ENCODE peak calls at places on chromosomes 1 and 21, in seven cellular contexts. One of them, this sample, is unnamed.

GRCh38 chr1:4425892-4426291 is 228.5 kb upstream of the AJAP1 start:
- DNase-seq in NCI-H510A treated with DMSO at 0.1 percent for 48 hours: no peak
- DNase-seq in NCI-H345: no peak
- DNase-seq in EH: no peak
- DNase-seq in sciatic nerve: no peak
- DNase-seq in activated naive CD4-positive, alpha-beta T cell treated with anti-CD3 and anti-CD28 coated beads for 36 hours: peak
- DNase-seq in aorta: no peak
- DNase-seq in this sample: peak

GRCh38 chr1:14869197-14869596 is 270.7 kb downstream of the KAZN start:
- DNase-seq in sciatic nerve: no peak
- DNase-seq in aorta: no peak
- DNase-seq in EH: no peak
- DNase-seq in activated naive CD4-positive, alpha-beta T cell treated with anti-CD3 and anti-CD28 coated beads for 36 hours: no peak
- DNase-seq in NCI-H510A treated with DMSO at 0.1 percent for 48 hours: no peak
- DNase-seq in NCI-H345: no peak
- DNase-seq in this sample: no peak

GRCh38 chr1:36134805-36135339 is 9.8 kb upstream of the COL8A2 start:
- DNase-seq in NCI-H345: peak
- DNase-seq in EH: peak
- DNase-seq in aorta: peak
- DNase-seq in sciatic nerve: peak
- DNase-seq in activated naive CD4-positive, alpha-beta T cell treated with anti-CD3 and anti-CD28 coated beads for 36 hours: peak
- DNase-seq in NCI-H510A treated with DMSO at 0.1 percent for 48 hours: peak
- DNase-seq in this sample: peak

GRCh38 chr1:111503585-111504060 is at the start of the genes ADORA3 and TMIGD3:
- DNase-seq in sciatic nerve: no peak
- DNase-seq in aorta: no peak
- DNase-seq in NCI-H345: no peak
- DNase-seq in activated naive CD4-positive, alpha-beta T cell treated with anti-CD3 and anti-CD28 coated beads for 36 hours: no peak
- DNase-seq in NCI-H510A treated with DMSO at 0.1 percent for 48 hours: no peak
- DNase-seq in EH: no peak
- DNase-seq in this sample: no peak

GRCh38 chr1:97711858-97712257 is 209.0 kb downstream of the DPYD start:
- DNase-seq in sciatic nerve: no peak
- DNase-seq in EH: no peak
- DNase-seq in activated naive CD4-positive, alpha-beta T cell treated with anti-CD3 and anti-CD28 coated beads for 36 hours: no peak
- DNase-seq in NCI-H510A treated with DMSO at 0.1 percent for 48 hours: no peak
- DNase-seq in NCI-H345: no peak
- DNase-seq in aorta: no peak
- DNase-seq in this sample: no peak

GRCh38 chr21:42218836-42219605 is at the start of gene ABCG1:
- DNase-seq in sciatic nerve: peak
- DNase-seq in NCI-H510A treated with DMSO at 0.1 percent for 48 hours: peak
- DNase-seq in NCI-H345: peak
- DNase-seq in EH: no peak
- DNase-seq in activated naive CD4-positive, alpha-beta T cell treated with anti-CD3 and anti-CD28 coated beads for 36 hours: peak
- DNase-seq in aorta: peak
- DNase-seq in this sample: peak

GRCh38 chr21:34881421-34881820 is 167.7 kb downstream of the RUNX1 start:
- DNase-seq in sciatic nerve: no peak
- DNase-seq in aorta: no peak
- DNase-seq in EH: peak
- DNase-seq in NCI-H345: no peak
- DNase-seq in NCI-H510A treated with DMSO at 0.1 percent for 48 hours: no peak
- DNase-seq in activated naive CD4-positive, alpha-beta T cell treated with anti-CD3 and anti-CD28 coated beads for 36 hours: no peak
- DNase-seq in this sample: no peak

GRCh38 chr1:27506703-27507102 is 16.7 kb upstream of the WASF2 start:
- DNase-seq in aorta: peak
- DNase-seq in activated naive CD4-positive, alpha-beta T cell treated with anti-CD3 and anti-CD28 coated beads for 36 hours: no peak
- DNase-seq in NCI-H510A treated with DMSO at 0.1 percent for 48 hours: no peak
- DNase-seq in EH: no peak
- DNase-seq in NCI-H345: no peak
- DNase-seq in sciatic nerve: no peak
- DNase-seq in this sample: no peak

GRCh38 chr1:234069760-234070159 is 165.3 kb downstream of the SLC35F3 start:
- DNase-seq in aorta: no peak
- DNase-seq in activated naive CD4-positive, alpha-beta T cell treated with anti-CD3 and anti-CD28 coated beads for 36 hours: no peak
- DNase-seq in EH: peak
- DNase-seq in sciatic nerve: no peak
- DNase-seq in NCI-H510A treated with DMSO at 0.1 percent for 48 hours: no peak
- DNase-seq in NCI-H345: no peak
- DNase-seq in this sample: no peak

GRCh38 chr1:84687703-84688460 is 2.4 kb downstream of the SSX2IP start:
- DNase-seq in sciatic nerve: no peak
- DNase-seq in NCI-H345: no peak
- DNase-seq in NCI-H510A treated with DMSO at 0.1 percent for 48 hours: no peak
- DNase-seq in aorta: no peak
- DNase-seq in EH: peak
- DNase-seq in activated naive CD4-positive, alpha-beta T cell treated with anti-CD3 and anti-CD28 coated beads for 36 hours: no peak
- DNase-seq in this sample: no peak

GRCh38 chr1:156096640-156097391 is 14.6 kb upstream of the MEX3A start:
- DNase-seq in NCI-H345: peak
- DNase-seq in NCI-H510A treated with DMSO at 0.1 percent for 48 hours: peak
- DNase-seq in activated naive CD4-positive, alpha-beta T cell treated with anti-CD3 and anti-CD28 coated beads for 36 hours: peak
- DNase-seq in sciatic nerve: peak
- DNase-seq in aorta: peak
- DNase-seq in EH: peak
- DNase-seq in this sample: peak

GRCh38 chr1:25232866-25233784 is 823 bp upstream of the SYF2 start:
- DNase-seq in aorta: peak
- DNase-seq in sciatic nerve: peak
- DNase-seq in EH: peak
- DNase-seq in NCI-H510A treated with DMSO at 0.1 percent for 48 hours: peak
- DNase-seq in activated naive CD4-positive, alpha-beta T cell treated with anti-CD3 and anti-CD28 coated beads for 36 hours: peak
- DNase-seq in NCI-H345: peak
- DNase-seq in this sample: peak

GRCh38 chr1:90768098-90768497 is 51.0 kb upstream of the BARHL2 start:
- DNase-seq in NCI-H345: no peak
- DNase-seq in sciatic nerve: no peak
- DNase-seq in aorta: no peak
- DNase-seq in EH: no peak
- DNase-seq in activated naive CD4-positive, alpha-beta T cell treated with anti-CD3 and anti-CD28 coated beads for 36 hours: no peak
- DNase-seq in NCI-H510A treated with DMSO at 0.1 percent for 48 hours: no peak
- DNase-seq in this sample: no peak

GRCh38 chr1:53362851-53363642 is 35.2 kb upstream of the LRP8 start:
- DNase-seq in activated naive CD4-positive, alpha-beta T cell treated with anti-CD3 and anti-CD28 coated beads for 36 hours: no peak
- DNase-seq in EH: no peak
- DNase-seq in aorta: peak
- DNase-seq in NCI-H345: no peak
- DNase-seq in sciatic nerve: peak
- DNase-seq in NCI-H510A treated with DMSO at 0.1 percent for 48 hours: no peak
- DNase-seq in this sample: no peak

GRCh38 chr1:169925505-169926482 is 32.1 kb upstream of the SCYL3 start:
- DNase-seq in sciatic nerve: no peak
- DNase-seq in EH: peak
- DNase-seq in aorta: no peak
- DNase-seq in NCI-H345: no peak
- DNase-seq in NCI-H510A treated with DMSO at 0.1 percent for 48 hours: peak
- DNase-seq in activated naive CD4-positive, alpha-beta T cell treated with anti-CD3 and anti-CD28 coated beads for 36 hours: no peak
- DNase-seq in this sample: no peak

GRCh38 chr1:89198500-89199072 is at the start of gene GBP4:
- DNase-seq in aorta: peak
- DNase-seq in EH: peak
- DNase-seq in NCI-H510A treated with DMSO at 0.1 percent for 48 hours: no peak
- DNase-seq in sciatic nerve: peak
- DNase-seq in NCI-H345: no peak
- DNase-seq in activated naive CD4-positive, alpha-beta T cell treated with anti-CD3 and anti-CD28 coated beads for 36 hours: peak
- DNase-seq in this sample: peak

GRCh38 chr1:227958617-227959324 is 11.0 kb upstream of the WNT9A start:
- DNase-seq in aorta: no peak
- DNase-seq in NCI-H345: no peak
- DNase-seq in EH: no peak
- DNase-seq in activated naive CD4-positive, alpha-beta T cell treated with anti-CD3 and anti-CD28 coated beads for 36 hours: no peak
- DNase-seq in sciatic nerve: peak
- DNase-seq in NCI-H510A treated with DMSO at 0.1 percent for 48 hours: no peak
- DNase-seq in this sample: no peak

GRCh38 chr1:201385299-201385891 is 7.9 kb upstream of the TNNT2 start:
- DNase-seq in aorta: no peak
- DNase-seq in sciatic nerve: no peak
- DNase-seq in EH: peak
- DNase-seq in activated naive CD4-positive, alpha-beta T cell treated with anti-CD3 and anti-CD28 coated beads for 36 hours: peak
- DNase-seq in NCI-H345: peak
- DNase-seq in NCI-H510A treated with DMSO at 0.1 percent for 48 hours: peak
- DNase-seq in this sample: peak

GRCh38 chr1:159909381-159909780 is 9.4 kb upstream of the CFAP45 start:
- DNase-seq in activated naive CD4-positive, alpha-beta T cell treated with anti-CD3 and anti-CD28 coated beads for 36 hours: no peak
- DNase-seq in aorta: no peak
- DNase-seq in sciatic nerve: no peak
- DNase-seq in NCI-H345: no peak
- DNase-seq in NCI-H510A treated with DMSO at 0.1 percent for 48 hours: no peak
- DNase-seq in EH: no peak
- DNase-seq in this sample: no peak

GRCh38 chr1:14970115-14970798 is 183.3 kb upstream of the TMEM51 start:
- DNase-seq in activated naive CD4-positive, alpha-beta T cell treated with anti-CD3 and anti-CD28 coated beads for 36 hours: peak
- DNase-seq in NCI-H345: no peak
- DNase-seq in aorta: peak
- DNase-seq in NCI-H510A treated with DMSO at 0.1 percent for 48 hours: no peak
- DNase-seq in sciatic nerve: no peak
- DNase-seq in EH: peak
- DNase-seq in this sample: peak

GRCh38 chr1:117267232-117267774 is 56.6 kb upstream of the VTCN1 start:
- DNase-seq in NCI-H345: no peak
- DNase-seq in activated naive CD4-positive, alpha-beta T cell treated with anti-CD3 and anti-CD28 coated beads for 36 hours: no peak
- DNase-seq in aorta: no peak
- DNase-seq in EH: no peak
- DNase-seq in sciatic nerve: no peak
- DNase-seq in NCI-H510A treated with DMSO at 0.1 percent for 48 hours: no peak
- DNase-seq in this sample: no peak

GRCh38 chr1:147292635-147293251 is 50.3 kb downstream of the CHD1L start:
- DNase-seq in NCI-H510A treated with DMSO at 0.1 percent for 48 hours: no peak
- DNase-seq in aorta: peak
- DNase-seq in NCI-H345: no peak
- DNase-seq in EH: peak
- DNase-seq in sciatic nerve: no peak
- DNase-seq in activated naive CD4-positive, alpha-beta T cell treated with anti-CD3 and anti-CD28 coated beads for 36 hours: no peak
- DNase-seq in this sample: no peak

GRCh38 chr1:71093938-71094337 is 13.1 kb upstream of the ZRANB2 start:
- DNase-seq in activated naive CD4-positive, alpha-beta T cell treated with anti-CD3 and anti-CD28 coated beads for 36 hours: no peak
- DNase-seq in aorta: no peak
- DNase-seq in sciatic nerve: no peak
- DNase-seq in NCI-H345: peak
- DNase-seq in NCI-H510A treated with DMSO at 0.1 percent for 48 hours: no peak
- DNase-seq in EH: peak
- DNase-seq in this sample: no peak

GRCh38 chr1:170461762-170462384 is 70.1 kb upstream of the GORAB start:
- DNase-seq in sciatic nerve: no peak
- DNase-seq in activated naive CD4-positive, alpha-beta T cell treated with anti-CD3 and anti-CD28 coated beads for 36 hours: no peak
- DNase-seq in NCI-H510A treated with DMSO at 0.1 percent for 48 hours: no peak
- DNase-seq in EH: peak
- DNase-seq in aorta: peak
- DNase-seq in NCI-H345: no peak
- DNase-seq in this sample: no peak

GRCh38 chr1:90724361-90724760 is 7.3 kb upstream of the BARHL2 start:
- DNase-seq in NCI-H510A treated with DMSO at 0.1 percent for 48 hours: no peak
- DNase-seq in activated naive CD4-positive, alpha-beta T cell treated with anti-CD3 and anti-CD28 coated beads for 36 hours: no peak
- DNase-seq in sciatic nerve: no peak
- DNase-seq in EH: no peak
- DNase-seq in NCI-H345: no peak
- DNase-seq in aorta: no peak
- DNase-seq in this sample: peak

GRCh38 chr1:217469983-217470382 is 160.9 kb downstream of the GPATCH2 start:
- DNase-seq in aorta: no peak
- DNase-seq in sciatic nerve: no peak
- DNase-seq in EH: no peak
- DNase-seq in NCI-H345: no peak
- DNase-seq in NCI-H510A treated with DMSO at 0.1 percent for 48 hours: no peak
- DNase-seq in activated naive CD4-positive, alpha-beta T cell treated with anti-CD3 and anti-CD28 coated beads for 36 hours: no peak
- DNase-seq in this sample: no peak

GRCh38 chr1:99728494-99729235 is 37.8 kb downstream of the FRRS1 start:
- DNase-seq in sciatic nerve: no peak
- DNase-seq in NCI-H345: no peak
- DNase-seq in aorta: no peak
- DNase-seq in NCI-H510A treated with DMSO at 0.1 percent for 48 hours: no peak
- DNase-seq in EH: peak
- DNase-seq in activated naive CD4-positive, alpha-beta T cell treated with anti-CD3 and anti-CD28 coated beads for 36 hours: no peak
- DNase-seq in this sample: no peak

GRCh38 chr1:159753386-159753785 is 27.4 kb upstream of the DUSP23 start:
- DNase-seq in NCI-H510A treated with DMSO at 0.1 percent for 48 hours: no peak
- DNase-seq in EH: no peak
- DNase-seq in sciatic nerve: no peak
- DNase-seq in NCI-H345: no peak
- DNase-seq in activated naive CD4-positive, alpha-beta T cell treated with anti-CD3 and anti-CD28 coated beads for 36 hours: no peak
- DNase-seq in aorta: no peak
- DNase-seq in this sample: no peak

GRCh38 chr1:112508242-112509004 is at the start of gene WNT2B:
- DNase-seq in activated naive CD4-positive, alpha-beta T cell treated with anti-CD3 and anti-CD28 coated beads for 36 hours: peak
- DNase-seq in sciatic nerve: no peak
- DNase-seq in NCI-H345: peak
- DNase-seq in EH: peak
- DNase-seq in NCI-H510A treated with DMSO at 0.1 percent for 48 hours: no peak
- DNase-seq in aorta: peak
- DNase-seq in this sample: peak

GRCh38 chr1:70090146-70090545 is 115.2 kb downstream of the LRRC40 start:
- DNase-seq in EH: peak
- DNase-seq in NCI-H345: no peak
- DNase-seq in aorta: no peak
- DNase-seq in NCI-H510A treated with DMSO at 0.1 percent for 48 hours: no peak
- DNase-seq in activated naive CD4-positive, alpha-beta T cell treated with anti-CD3 and anti-CD28 coated beads for 36 hours: no peak
- DNase-seq in sciatic nerve: no peak
- DNase-seq in this sample: no peak

GRCh38 chr1:206079130-206079529 is 26.2 kb downstream of the RHEX start:
- DNase-seq in NCI-H345: no peak
- DNase-seq in NCI-H510A treated with DMSO at 0.1 percent for 48 hours: no peak
- DNase-seq in EH: no peak
- DNase-seq in aorta: no peak
- DNase-seq in activated naive CD4-positive, alpha-beta T cell treated with anti-CD3 and anti-CD28 coated beads for 36 hours: no peak
- DNase-seq in sciatic nerve: no peak
- DNase-seq in this sample: no peak